ENCODE peak calls at places on chromosome 13, in four cellular contexts. One of them, this sample, is unnamed.

GRCh38 chr13:27183561-27184147 is 12.0 kb upstream of the USP12 start:
- DNase-seq in psoas muscle: no peak
- DNase-seq in HEK293T: no peak
- DNase-seq in CD8-positive, alpha-beta memory T cell: no peak
- DNase-seq in this sample: no peak

GRCh38 chr13:24923305-24923640 is 159.3 kb downstream of the RNF17 start:
- DNase-seq in HEK293T: peak; percentile 3
- DNase-seq in psoas muscle: no peak
- DNase-seq in CD8-positive, alpha-beta memory T cell: no peak
- DNase-seq in this sample: peak; percentile 87

GRCh38 chr13:108427355-108427754 is 157.8 kb downstream of the TNFSF13B start:
- DNase-seq in HEK293T: no peak
- DNase-seq in psoas muscle: no peak
- DNase-seq in CD8-positive, alpha-beta memory T cell: no peak
- DNase-seq in this sample: no peak

GRCh38 chr13:111344471-111345191 is 24.2 kb downstream of the TEX29 start:
- DNase-seq in CD8-positive, alpha-beta memory T cell: no peak
- DNase-seq in HEK293T: peak; percentile 35
- DNase-seq in psoas muscle: peak; percentile 85
- DNase-seq in this sample: peak; percentile 86

GRCh38 chr13:28100149-28101121 is at the start of gene FLT3:
- DNase-seq in psoas muscle: peak; percentile 52
- DNase-seq in CD8-positive, alpha-beta memory T cell: peak; percentile 19
- DNase-seq in HEK293T: peak; percentile 72
- DNase-seq in this sample: peak; percentile 35

GRCh38 chr13:27083183-27083582 is 88.4 kb downstream of the USP12 start:
- DNase-seq in psoas muscle: no peak
- DNase-seq in CD8-positive, alpha-beta memory T cell: no peak
- DNase-seq in HEK293T: no peak
- DNase-seq in this sample: no peak

GRCh38 chr13:77298403-77298802 is 28.5 kb downstream of the MYCBP2 start:
- DNase-seq in CD8-positive, alpha-beta memory T cell: no peak
- DNase-seq in psoas muscle: no peak
- DNase-seq in HEK293T: no peak
- DNase-seq in this sample: no peak

GRCh38 chr13:105817498-105817897 is 718.0 kb downstream of the EFNB2 start:
- DNase-seq in psoas muscle: no peak
- DNase-seq in HEK293T: no peak
- DNase-seq in CD8-positive, alpha-beta memory T cell: no peak
- DNase-seq in this sample: no peak

GRCh38 chr13:93562676-93563075 is 336.1 kb downstream of the GPC6 start:
- DNase-seq in HEK293T: no peak
- DNase-seq in CD8-positive, alpha-beta memory T cell: no peak
- DNase-seq in psoas muscle: no peak
- DNase-seq in this sample: no peak

GRCh38 chr13:29758591-29759114 is 91.8 kb downstream of the UBL3 start:
- DNase-seq in HEK293T: no peak
- DNase-seq in psoas muscle: no peak
- DNase-seq in CD8-positive, alpha-beta memory T cell: peak; percentile 36
- DNase-seq in this sample: no peak

GRCh38 chr13:112812306-112813034 is 122.6 kb downstream of the ATP11A start:
- DNase-seq in CD8-positive, alpha-beta memory T cell: no peak
- DNase-seq in psoas muscle: no peak
- DNase-seq in HEK293T: no peak
- DNase-seq in this sample: no peak

GRCh38 chr13:106471957-106472543 is 63.4 kb downstream of the EFNB2 start:
- DNase-seq in psoas muscle: no peak
- DNase-seq in CD8-positive, alpha-beta memory T cell: no peak
- DNase-seq in HEK293T: peak; percentile 10
- DNase-seq in this sample: peak; percentile 84

GRCh38 chr13:87669379-87669978 is 1.7 kb upstream of the SLITRK5 start:
- DNase-seq in HEK293T: peak; percentile 46
- DNase-seq in psoas muscle: no peak
- DNase-seq in CD8-positive, alpha-beta memory T cell: no peak
- DNase-seq in this sample: peak; percentile 36

GRCh38 chr13:81394605-81395004 is 1053.7 kb upstream of the SPRY2 start:
- DNase-seq in CD8-positive, alpha-beta memory T cell: no peak
- DNase-seq in psoas muscle: no peak
- DNase-seq in HEK293T: no peak
- DNase-seq in this sample: no peak

GRCh38 chr13:25977216-25977615 is 74.6 kb downstream of the SHISA2 start:
- DNase-seq in CD8-positive, alpha-beta memory T cell: no peak
- DNase-seq in psoas muscle: no peak
- DNase-seq in HEK293T: no peak
- DNase-seq in this sample: no peak

GRCh38 chr13:61286148-61286745 is 129.4 kb downstream of the PCDH20 start:
- DNase-seq in HEK293T: peak; percentile 43
- DNase-seq in psoas muscle: no peak
- DNase-seq in CD8-positive, alpha-beta memory T cell: no peak
- DNase-seq in this sample: peak; percentile 3

GRCh38 chr13:59588717-59589067 is 575.0 kb downstream of the DIAPH3 start:
- DNase-seq in HEK293T: no peak
- DNase-seq in psoas muscle: no peak
- DNase-seq in CD8-positive, alpha-beta memory T cell: no peak
- DNase-seq in this sample: no peak

GRCh38 chr13:29125934-29126424 is 305.8 kb downstream of the MTUS2 start:
- DNase-seq in psoas muscle: no peak
- DNase-seq in HEK293T: no peak
- DNase-seq in CD8-positive, alpha-beta memory T cell: no peak
- DNase-seq in this sample: no peak

GRCh38 chr13:112370311-112370710 is 5.8 kb upstream of the SPACA7 start:
- DNase-seq in HEK293T: no peak
- DNase-seq in CD8-positive, alpha-beta memory T cell: no peak
- DNase-seq in psoas muscle: no peak
- DNase-seq in this sample: no peak

GRCh38 chr13:110520431-110521295 is 40.9 kb downstream of the RAB20 start:
- DNase-seq in CD8-positive, alpha-beta memory T cell: no peak
- DNase-seq in HEK293T: no peak
- DNase-seq in psoas muscle: peak; percentile 87
- DNase-seq in this sample: no peak

GRCh38 chr13:42735011-42735410 is 46.4 kb upstream of the FAM216B start:
- DNase-seq in psoas muscle: no peak
- DNase-seq in HEK293T: no peak
- DNase-seq in CD8-positive, alpha-beta memory T cell: no peak
- DNase-seq in this sample: no peak

GRCh38 chr13:113582841-113583631 is 1.5 kb upstream of the TFDP1 start:
- DNase-seq in CD8-positive, alpha-beta memory T cell: no peak
- DNase-seq in HEK293T: no peak
- DNase-seq in psoas muscle: peak; percentile 16
- DNase-seq in this sample: no peak